ENCODE peak calls at places on chromosome 10, in four cellular contexts. One of them, this sample, is unnamed.

GRCh38 chr10:18861382-18861781 is 187.2 kb upstream of the MALRD1 start:
- DNase-seq in H1: no peak
- DNase-seq in IMR-90: no peak
- DNase-seq in mesendoderm: no peak
- DNase-seq in this sample: no peak

GRCh38 chr10:51867956-51868355 is 168.6 kb upstream of the CSTF2T start:
- DNase-seq in H1: no peak
- DNase-seq in mesendoderm: no peak
- DNase-seq in IMR-90: peak
- DNase-seq in this sample: no peak

GRCh38 chr10:6618340-6618739 is 38.3 kb upstream of the PRKCQ start:
- DNase-seq in IMR-90: no peak
- DNase-seq in mesendoderm: no peak
- DNase-seq in H1: no peak
- DNase-seq in this sample: no peak

GRCh38 chr10:78045856-78046255 is 12.2 kb downstream of the RPS24 start:
- DNase-seq in IMR-90: no peak
- DNase-seq in H1: no peak
- DNase-seq in mesendoderm: no peak
- DNase-seq in this sample: no peak

GRCh38 chr10:36533316-36533715 is 592.1 kb upstream of the ANKRD30A start:
- DNase-seq in H1: no peak
- DNase-seq in IMR-90: no peak
- DNase-seq in mesendoderm: no peak
- DNase-seq in this sample: no peak

GRCh38 chr10:91901784-91902677 is 7.3 kb downstream of the FGFBP3 start:
- DNase-seq in H1: no peak
- DNase-seq in mesendoderm: peak
- DNase-seq in IMR-90: peak
- DNase-seq in this sample: no peak

GRCh38 chr10:112687647-112688046 is 240.6 kb downstream of the VTI1A start:
- DNase-seq in mesendoderm: peak
- DNase-seq in IMR-90: peak
- DNase-seq in H1: no peak
- DNase-seq in this sample: no peak

GRCh38 chr10:95445837-95446347 is 115.3 kb downstream of the SORBS1 start:
- DNase-seq in IMR-90: peak
- DNase-seq in mesendoderm: peak
- DNase-seq in H1: peak
- DNase-seq in this sample: peak

GRCh38 chr10:18501610-18502009 is 149.8 kb downstream of the NSUN6 start:
- DNase-seq in H1: no peak
- DNase-seq in IMR-90: no peak
- DNase-seq in mesendoderm: no peak
- DNase-seq in this sample: no peak

GRCh38 chr10:34024708-34025425 is 690.4 kb upstream of the NRP1 start:
- DNase-seq in H1: no peak
- DNase-seq in IMR-90: no peak
- DNase-seq in mesendoderm: peak
- DNase-seq in this sample: peak

GRCh38 chr10:104895981-104896380 is 254.9 kb downstream of the SORCS3 start:
- DNase-seq in H1: no peak
- DNase-seq in mesendoderm: no peak
- DNase-seq in IMR-90: no peak
- DNase-seq in this sample: no peak

GRCh38 chr10:79552143-79552542 is 8.1 kb downstream of the SFTPA2 start:
- DNase-seq in IMR-90: no peak
- DNase-seq in H1: no peak
- DNase-seq in mesendoderm: no peak
- DNase-seq in this sample: no peak

GRCh38 chr10:90879062-90879461 is 7.3 kb downstream of the RPP30 start:
- DNase-seq in H1: no peak
- DNase-seq in mesendoderm: no peak
- DNase-seq in IMR-90: no peak
- DNase-seq in this sample: no peak

GRCh38 chr10:22505923-22506685 is 160.8 kb downstream of the SPAG6 start:
- DNase-seq in H1: no peak
- DNase-seq in mesendoderm: no peak
- DNase-seq in IMR-90: no peak
- DNase-seq in this sample: no peak

GRCh38 chr10:70296406-70296899 is 12.6 kb upstream of the NPFFR1 start:
- DNase-seq in IMR-90: peak
- DNase-seq in mesendoderm: peak
- DNase-seq in H1: no peak
- DNase-seq in this sample: peak

GRCh38 chr10:118498623-118499022 is 96.8 kb downstream of the PRLHR start:
- DNase-seq in H1: no peak
- DNase-seq in mesendoderm: no peak
- DNase-seq in IMR-90: no peak
- DNase-seq in this sample: no peak
- H2BK120ac ChIP-seq in H1: no peak
- H2BK120ac ChIP-seq in mesendoderm: no peak
- H2BK120ac ChIP-seq in IMR-90: no peak
- H2BK120ac ChIP-seq in this sample: no peak

GRCh38 chr10:88064608-88065383 is 201.4 kb downstream of the PTEN start:
- DNase-seq in H1: no peak
- DNase-seq in IMR-90: peak
- DNase-seq in mesendoderm: no peak
- DNase-seq in this sample: no peak
- H3K56ac ChIP-seq in H1: no peak
- H3K56ac ChIP-seq in IMR-90: no peak
- H3K56ac ChIP-seq in mesendoderm: no peak
- H3K56ac ChIP-seq in this sample: no peak

GRCh38 chr10:3948843-3949242 is 163.8 kb upstream of the KLF6 start:
- DNase-seq in IMR-90: peak
- DNase-seq in mesendoderm: no peak
- DNase-seq in H1: no peak
- DNase-seq in this sample: no peak
- H4K5ac ChIP-seq in IMR-90: no peak
- H4K5ac ChIP-seq in mesendoderm: no peak
- H4K5ac ChIP-seq in H1: no peak
- H4K5ac ChIP-seq in this sample: no peak

GRCh38 chr10:43393606-43394360 is 15.2 kb downstream of the HNRNPF start:
- DNase-seq in IMR-90: no peak
- DNase-seq in mesendoderm: no peak
- DNase-seq in H1: no peak
- DNase-seq in this sample: no peak

GRCh38 chr10:43394868-43395267 is 14.1 kb downstream of the HNRNPF start:
- DNase-seq in IMR-90: no peak
- DNase-seq in mesendoderm: no peak
- DNase-seq in H1: no peak
- DNase-seq in this sample: no peak

GRCh38 chr10:43396061-43396927 is 12.7 kb downstream of the HNRNPF start:
- DNase-seq in IMR-90: peak
- DNase-seq in mesendoderm: peak
- DNase-seq in H1: no peak
- DNase-seq in this sample: peak

GRCh38 chr10:43396928-43397624 is 11.9 kb downstream of the HNRNPF start:
- DNase-seq in IMR-90: peak
- DNase-seq in H1: no peak
- DNase-seq in mesendoderm: peak
- DNase-seq in this sample: peak

GRCh38 chr10:43395571-43396060 is 13.4 kb downstream of the HNRNPF start:
- DNase-seq in H1: no peak
- DNase-seq in mesendoderm: no peak
- DNase-seq in IMR-90: peak
- DNase-seq in this sample: no peak
- H2BK120ac ChIP-seq in H1: no peak
- H2BK120ac ChIP-seq in mesendoderm: no peak
- H2BK120ac ChIP-seq in IMR-90: no peak
- H2BK120ac ChIP-seq in this sample: no peak

GRCh38 chr10:76179806-76180205 is 748.4 kb downstream of the LRMDA start:
- DNase-seq in mesendoderm: no peak
- DNase-seq in IMR-90: no peak
- DNase-seq in H1: no peak
- DNase-seq in this sample: no peak
- H3K56ac ChIP-seq in mesendoderm: no peak
- H3K56ac ChIP-seq in IMR-90: no peak
- H3K56ac ChIP-seq in H1: no peak
- H3K56ac ChIP-seq in this sample: no peak

GRCh38 chr10:116944911-116945310 is 60.1 kb downstream of the SHTN1 start:
- DNase-seq in mesendoderm: no peak
- DNase-seq in H1: no peak
- DNase-seq in IMR-90: no peak
- DNase-seq in this sample: no peak

GRCh38 chr10:116947838-116948529 is 57.0 kb downstream of the SHTN1 start:
- DNase-seq in mesendoderm: peak
- DNase-seq in H1: no peak
- DNase-seq in IMR-90: peak
- DNase-seq in this sample: peak

GRCh38 chr10:116952729-116953128 is 52.3 kb downstream of the SHTN1 start:
- DNase-seq in H1: no peak
- DNase-seq in IMR-90: no peak
- DNase-seq in mesendoderm: no peak
- DNase-seq in this sample: no peak

DNA sequence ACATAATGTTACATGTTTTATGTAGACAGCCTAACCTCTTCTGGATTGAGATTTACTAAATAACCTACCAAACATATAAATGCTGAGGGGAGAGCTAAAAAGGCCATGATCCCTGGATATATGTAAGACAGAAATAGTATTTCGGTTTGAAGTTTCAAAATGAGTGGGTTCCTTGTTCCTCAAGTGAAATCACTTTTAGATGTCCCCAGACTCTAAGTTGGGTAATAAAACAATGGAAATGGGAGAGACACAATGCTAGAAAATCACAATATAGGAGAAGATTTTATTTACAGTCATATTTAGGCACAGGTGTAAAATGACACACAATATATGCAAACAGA is 56.5 kb downstream of the SHTN1 start:
- DNase-seq in mesendoderm: no peak
- DNase-seq in H1: no peak
- DNase-seq in IMR-90: no peak
- DNase-seq in this sample: no peak
- H4K5ac ChIP-seq in mesendoderm: no peak
- H4K5ac ChIP-seq in H1: no peak
- H4K5ac ChIP-seq in IMR-90: no peak
- H4K5ac ChIP-seq in this sample: no peak

GRCh38 chr10:29306688-29307087 is 17.8 kb downstream of the LYZL1 start:
- DNase-seq in IMR-90: no peak
- DNase-seq in H1: no peak
- DNase-seq in mesendoderm: no peak
- DNase-seq in this sample: no peak

GRCh38 chr10:29305031-29305335 is 16.1 kb downstream of the LYZL1 start:
- DNase-seq in mesendoderm: no peak
- DNase-seq in IMR-90: no peak
- DNase-seq in H1: no peak
- DNase-seq in this sample: no peak

GRCh38 chr10:29301359-29301910 is 12.6 kb downstream of the LYZL1 start:
- DNase-seq in mesendoderm: no peak
- DNase-seq in IMR-90: no peak
- DNase-seq in H1: no peak
- DNase-seq in this sample: no peak

GRCh38 chr10:29302499-29302898 is 13.6 kb downstream of the LYZL1 start:
- DNase-seq in IMR-90: no peak
- DNase-seq in H1: no peak
- DNase-seq in mesendoderm: no peak
- DNase-seq in this sample: no peak

GRCh38 chr10:29304259-29305030 is 15.6 kb downstream of the LYZL1 start:
- DNase-seq in mesendoderm: peak
- DNase-seq in H1: peak
- DNase-seq in IMR-90: peak
- DNase-seq in this sample: peak
- H2BK120ac ChIP-seq in mesendoderm: no peak
- H2BK120ac ChIP-seq in H1: no peak
- H2BK120ac ChIP-seq in IMR-90: no peak
- H2BK120ac ChIP-seq in this sample: no peak

GRCh38 chr10:49769692-49770091 is 7.6 kb upstream of the OGDHL start:
- DNase-seq in mesendoderm: no peak
- DNase-seq in IMR-90: no peak
- DNase-seq in H1: no peak
- DNase-seq in this sample: no peak

GRCh38 chr10:49768329-49768728 is 6.2 kb upstream of the OGDHL start:
- DNase-seq in IMR-90: no peak
- DNase-seq in mesendoderm: no peak
- DNase-seq in H1: no peak
- DNase-seq in this sample: peak

GRCh38 chr10:49766484-49766883 is 4.4 kb upstream of the OGDHL start:
- DNase-seq in H1: no peak
- DNase-seq in IMR-90: no peak
- DNase-seq in mesendoderm: no peak
- DNase-seq in this sample: no peak

GRCh38 chr10:49767752-49768151 is 5.6 kb upstream of the OGDHL start:
- DNase-seq in mesendoderm: peak
- DNase-seq in H1: no peak
- DNase-seq in IMR-90: no peak
- DNase-seq in this sample: peak

DNA sequence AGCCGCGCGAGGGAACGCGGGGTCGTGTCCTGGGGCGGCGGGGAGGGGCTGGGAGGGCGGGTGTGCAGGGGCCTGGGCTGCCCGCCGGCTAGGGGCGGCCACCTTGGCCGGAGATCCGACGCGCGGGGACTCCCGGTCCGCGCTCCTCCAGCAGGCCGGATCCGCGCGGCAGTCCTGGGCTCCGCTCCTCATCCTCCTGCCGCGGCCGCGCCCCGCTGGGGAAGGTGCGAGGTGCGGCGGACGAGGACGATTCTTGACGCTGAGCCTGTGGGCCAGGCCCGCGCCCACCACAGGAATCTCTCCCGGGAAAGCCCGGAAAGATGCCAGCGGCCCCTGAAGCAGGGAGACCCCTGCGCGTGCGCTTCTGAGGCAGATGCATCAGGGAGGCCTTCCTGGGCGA is 6.6 kb upstream of the OGDHL start:
- DNase-seq in H1: no peak
- DNase-seq in IMR-90: no peak
- DNase-seq in mesendoderm: no peak
- DNase-seq in this sample: peak
- H3K56ac ChIP-seq in H1: no peak
- H3K56ac ChIP-seq in IMR-90: no peak
- H3K56ac ChIP-seq in mesendoderm: peak
- H3K56ac ChIP-seq in this sample: no peak